ENCODE peak calls at places on chromosomes 16 and 17, in nine cellular contexts. J is H9; W is CD8-positive, alpha-beta memory T cell; Z is fibroblast of lung; P is CD4-positive, CD25-positive, alpha-beta regulatory T cell; H is tibial artery; D is upper lobe of right lung; K is neural progenitor cell; B is endodermal cell. C is an unnamed sample. For H3K9me3, the result is how much of the 10 kb centered on the place peaks cover.

GRCh38 chr16:67147437-67148140 is 3.2 kb downstream of the B3GNT9 start:
- DNase-seq in J (no peak), W (no peak), Z (no peak), P (no peak), H (no peak), D (no peak), K (no peak), B (no peak), C (no peak)

GRCh38 chr16:60605176-60605575 is 1431.1 kb downstream of the CDH8 start:
- DNase-seq in J (peak), W (no peak), Z (no peak), P (no peak), H (no peak), D (no peak), K (no peak), B (peak), C (no peak)

GRCh38 chr17:56798916-56799315 is 34.8 kb downstream of the C17orf67 start:
- DNase-seq in J (peak), W (no peak), Z (no peak), P (no peak), H (no peak), D (no peak), K (peak), B (peak), C (no peak)

GRCh38 chr17:30117548-30118155 is 1.0 kb downstream of the NSRP1 start:
- DNase-seq in J (no peak), W (no peak), Z (peak), P (no peak), H (no peak), D (no peak), K (no peak), B (no peak), C (no peak)

GRCh38 chr16:5516115-5516514 is 418.5 kb upstream of the EEF2KMT start:
- DNase-seq in J (no peak), W (no peak), Z (no peak), P (no peak), H (no peak), D (no peak), K (no peak), B (no peak), C (no peak)

GRCh38 chr17:61834610-61835009 is 28.7 kb downstream of the BRIP1 start:
- DNase-seq in J (no peak), W (no peak), Z (no peak), P (no peak), H (no peak), D (no peak), K (no peak), B (no peak), C (no peak)

GRCh38 chr17:7651097-7651958 is 602 bp downstream of the ATP1B2 start:
- DNase-seq in J (peak), W (no peak), Z (no peak), P (no peak), H (no peak), D (no peak), K (peak), B (no peak), C (no peak)

GRCh38 chr16:12089492-12090161 is 113.1 kb downstream of the SNX29 start:
- DNase-seq in J (peak), W (peak), Z (peak), P (peak), H (peak), D (peak), K (peak), B (peak), C (no peak)

GRCh38 chr17:19933221-19933620 is 44.4 kb downstream of the AKAP10 start:
- DNase-seq in J (no peak), W (no peak), Z (no peak), P (no peak), H (no peak), D (no peak), K (no peak), B (no peak), C (no peak)

GRCh38 chr17:38336838-38337237 is 6.9 kb downstream of the GPR179 start:
- DNase-seq in J (no peak), W (no peak), Z (no peak), P (no peak), H (no peak), D (no peak), K (no peak), B (no peak), C (no peak)

GRCh38 chr17:36657763-36658490 is 56.5 kb downstream of the MRM1 start:
- DNase-seq in J (peak), W (no peak), Z (no peak), P (no peak), H (peak), D (no peak), K (peak), B (peak), C (no peak)

GRCh38 chr17:66691644-66692500 is 143.0 kb upstream of the CACNG5 start:
- DNase-seq in J (peak), W (no peak), Z (peak), P (no peak), H (no peak), D (no peak), K (no peak), B (peak), C (no peak)

GRCh38 chr17:72392056-72393010 is 271.5 kb downstream of the SOX9 start:
- DNase-seq in J (no peak), W (no peak), Z (peak), P (no peak), H (no peak), D (no peak), K (no peak), B (no peak), C (no peak)

GRCh38 chr16:68617735-68618134 is 27.4 kb upstream of the CDH3 start:
- DNase-seq in J (no peak), W (no peak), Z (no peak), P (no peak), H (no peak), D (no peak), K (no peak), B (no peak), C (no peak)

GRCh38 chr17:964881-965280 is 14.7 kb downstream of the NXN start:
- DNase-seq in J (no peak), W (no peak), Z (no peak), P (no peak), H (no peak), D (no peak), K (peak), B (peak), C (no peak)

GRCh38 chr17:8105957-8106398 is 12.3 kb downstream of the ALOXE3 start:
- DNase-seq in J (no peak), W (no peak), Z (no peak), P (no peak), H (no peak), D (peak), K (no peak), B (no peak), C (no peak)

GRCh38 chr17:11608396-11608795 is 10.1 kb downstream of the DNAH9 start:
- DNase-seq in J (no peak), W (no peak), Z (no peak), P (no peak), H (peak), D (no peak), K (no peak), B (no peak), C (no peak)

GRCh38 chr17:22505660-22506059 is 813.3 kb downstream of the KCNJ18 start:
- DNase-seq in J (no peak), W (no peak), Z (no peak), P (no peak), H (no peak), D (no peak), K (no peak), B (no peak), C (no peak)
- H3K9me3 ChIP-seq in J (half or more), W (under half), Z (under half), P (under half), H (under half), D (under half), K (under half), B (half or more), C (under half)

GRCh38 chr16:35931722-35932121 is 2472.3 kb downstream of the TP53TG3F start:
- DNase-seq in J (no peak), W (no peak), Z (no peak), P (no peak), H (no peak), D (no peak), K (no peak), B (no peak), C (no peak)
- H3K9me3 ChIP-seq in J (half or more), W (under half), Z (under half), P (under half), H (under half), D (under half), K (half or more), B (half or more), C (under half)

GRCh38 chr16:31916056-31916488 is 42.5 kb downstream of the ZNF267 start:
- DNase-seq in J (no peak), W (no peak), Z (no peak), P (no peak), H (no peak), D (no peak), K (no peak), B (no peak), C (no peak)

DNA sequence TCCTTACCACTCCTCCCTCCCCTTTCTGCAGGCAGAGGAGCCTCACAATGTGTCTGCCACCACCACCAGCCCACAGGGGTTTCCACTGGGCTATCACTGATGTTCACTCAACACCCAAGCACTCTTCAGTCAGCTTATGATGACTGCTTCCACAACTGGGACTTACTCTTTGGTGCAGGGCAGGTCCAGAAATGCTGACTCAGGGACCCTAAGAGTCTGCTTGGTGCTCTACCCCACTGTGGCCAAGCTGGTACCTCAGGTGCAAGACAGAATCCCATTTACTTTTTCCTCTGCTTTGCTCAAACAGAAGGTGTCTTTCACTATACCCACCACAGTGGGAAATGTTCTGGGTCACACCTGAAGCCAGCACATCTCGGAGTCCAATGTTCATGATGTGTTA is 40.1 kb downstream of the ZNF267 start:
- DNase-seq in J (no peak), W (no peak), Z (no peak), P (no peak), H (no peak), D (no peak), K (no peak), B (no peak), C (no peak)
- H3K9me3 ChIP-seq in J (half or more), W (half or more), Z (under half), P (half or more), H (half or more), D (half or more), K (half or more), B (half or more), C (half or more)

GRCh38 chr17:62980842-62981241 is 14.8 kb downstream of the TANC2 start:
- DNase-seq in J (no peak), W (no peak), Z (no peak), P (no peak), H (no peak), D (no peak), K (no peak), B (no peak), C (no peak)
- H3K9me3 ChIP-seq in J (under half), W (under half), Z (under half), P (under half), H (under half), D (under half), K (under half), B (under half), C (under half)

DNA sequence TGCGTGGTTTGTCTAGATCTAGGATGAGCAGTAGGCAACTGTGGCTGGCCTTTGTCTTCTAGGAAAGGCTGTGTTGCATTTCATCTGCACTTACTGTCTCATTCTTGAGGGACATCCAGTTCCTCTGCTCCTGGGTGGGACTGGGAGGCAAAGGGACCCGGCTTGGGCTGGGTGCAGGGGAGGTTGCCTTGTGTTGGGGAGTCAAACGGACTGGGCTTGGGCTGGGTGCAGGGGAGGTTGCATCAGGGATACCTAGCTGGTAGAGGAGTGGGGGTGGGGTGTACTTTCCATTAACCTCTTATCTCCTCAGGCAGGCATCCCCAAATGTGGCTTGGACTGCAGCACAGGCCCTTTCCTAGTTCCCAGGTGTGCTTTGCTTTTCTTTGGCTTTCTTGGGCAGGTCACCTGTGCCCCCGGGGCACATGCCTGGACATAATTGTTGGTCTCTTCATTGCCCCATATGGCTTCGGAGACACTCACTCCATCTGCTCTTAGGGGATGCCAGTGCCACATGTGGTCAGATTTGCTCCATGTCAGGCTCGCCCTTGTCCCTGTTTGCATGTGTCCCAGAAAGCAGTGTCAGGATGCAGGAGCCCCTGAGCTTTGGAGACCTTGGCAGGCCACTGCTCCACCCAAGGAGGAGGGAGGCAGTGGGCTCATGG is 1682.9 kb downstream of the TP53TG3F start:
- DNase-seq in J (no peak), W (no peak), Z (no peak), P (no peak), H (no peak), D (no peak), K (no peak), B (no peak), C (no peak)
- H3K9me3 ChIP-seq in J (half or more), W (under half), Z (under half), P (under half), H (under half), D (under half), K (under half), B (half or more), C (under half)

GRCh38 chr16:35480988-35481387 is 2021.6 kb downstream of the TP53TG3F start:
- DNase-seq in J (no peak), W (no peak), Z (no peak), P (no peak), H (no peak), D (no peak), K (no peak), B (no peak), C (no peak)

GRCh38 chr16:35485915-35486314 is 2026.5 kb downstream of the TP53TG3F start:
- DNase-seq in J (no peak), W (no peak), Z (no peak), P (no peak), H (no peak), D (no peak), K (no peak), B (no peak), C (no peak)

DNA sequence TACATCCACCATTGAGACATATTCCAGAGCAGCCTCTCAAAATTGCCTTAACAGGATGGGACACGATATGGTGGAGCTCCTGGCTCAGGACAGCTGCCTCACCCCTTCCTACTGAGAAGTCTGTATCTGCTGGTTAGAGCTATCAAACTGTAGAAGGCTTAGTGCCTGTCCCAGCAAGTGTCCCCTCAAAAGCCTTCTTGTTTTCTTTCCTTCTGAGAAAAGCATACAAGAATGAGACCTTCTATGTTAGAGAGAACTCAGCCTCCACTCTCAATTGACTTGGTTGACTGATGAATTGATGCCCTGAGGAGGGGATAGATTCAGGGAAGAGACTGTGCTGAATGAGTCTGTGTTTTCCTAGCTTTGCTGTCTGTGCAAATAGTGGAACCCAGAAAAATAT is 2020.9 kb downstream of the TP53TG3F start:
- DNase-seq in J (no peak), W (no peak), Z (no peak), P (no peak), H (no peak), D (no peak), K (no peak), B (no peak), C (no peak)
- H3K9me3 ChIP-seq in J (half or more), W (under half), Z (under half), P (under half), H (under half), D (under half), K (under half), B (half or more), C (under half)

DNA sequence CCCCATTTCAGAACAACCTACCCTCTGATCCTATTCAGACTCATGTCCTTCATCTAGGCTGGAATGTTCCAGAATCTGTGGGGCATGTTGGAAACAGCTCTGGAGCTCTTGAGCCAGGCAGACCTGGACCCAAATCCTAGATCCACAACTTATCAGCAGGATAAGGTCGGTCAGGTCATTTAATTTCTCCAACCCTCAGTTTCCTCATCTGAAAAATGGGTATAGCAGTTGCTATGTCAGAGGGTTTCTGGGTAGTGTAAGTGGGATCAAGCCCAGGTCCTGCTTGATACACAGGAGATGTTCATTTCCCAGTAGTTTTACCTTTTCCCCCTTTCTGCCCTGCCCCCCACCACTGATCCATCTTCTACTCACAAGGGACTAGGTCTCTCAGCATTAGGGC is 12.0 kb downstream of the SLC6A2 start:
- DNase-seq in J (no peak), W (no peak), Z (no peak), P (no peak), H (no peak), D (no peak), K (no peak), B (no peak), C (no peak)
- H3K9me3 ChIP-seq in J (under half), W (under half), Z (under half), P (under half), H (under half), D (under half), K (under half), B (under half), C (under half)

GRCh38 chr17:3316836-3317235 is 18.7 kb upstream of the OR3A1 start:
- DNase-seq in J (no peak), W (no peak), Z (no peak), P (no peak), H (no peak), D (no peak), K (no peak), B (no peak), C (no peak)
- H3K9me3 ChIP-seq in J (half or more), W (under half), Z (under half), P (under half), H (under half), D (under half), K (under half), B (under half), C (under half)

GRCh38 chr16:35797811-35798210 is 2338.4 kb downstream of the TP53TG3F start:
- DNase-seq in J (no peak), W (no peak), Z (no peak), P (no peak), H (no peak), D (no peak), K (no peak), B (no peak), C (no peak)

GRCh38 chr16:35795361-35796029 is 2336.1 kb downstream of the TP53TG3F start:
- DNase-seq in J (no peak), W (no peak), Z (no peak), P (no peak), H (no peak), D (peak), K (no peak), B (no peak), C (no peak)

DNA sequence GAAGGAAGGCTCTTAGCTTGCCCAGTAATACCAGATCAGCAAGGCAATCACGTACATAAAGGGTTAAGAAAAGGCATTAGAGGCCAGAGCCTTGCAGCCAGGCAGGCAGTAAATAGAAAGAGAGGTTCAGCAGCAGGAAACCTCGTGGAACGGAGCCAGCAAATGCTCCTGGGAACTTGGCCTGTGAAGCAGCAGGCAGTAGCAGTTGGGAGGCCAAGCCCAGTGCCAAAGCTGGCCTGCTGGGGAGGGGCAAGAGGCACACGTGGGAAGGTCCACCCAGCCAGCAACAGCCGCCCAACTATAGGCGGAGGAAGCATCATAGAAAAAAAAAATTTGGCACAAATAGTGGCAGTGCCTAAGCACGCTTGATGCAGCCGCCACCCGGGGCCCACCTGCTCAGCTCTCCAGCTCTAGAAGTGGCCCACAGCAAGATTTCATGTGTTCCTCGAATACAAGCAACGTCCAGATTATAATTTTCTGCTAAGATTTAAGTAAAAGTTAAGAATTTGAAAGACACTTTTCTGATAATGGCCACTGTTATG is 2339.5 kb downstream of the TP53TG3F start:
- DNase-seq in J (no peak), W (no peak), Z (no peak), P (no peak), H (no peak), D (peak), K (no peak), B (no peak), C (no peak)
- H3K9me3 ChIP-seq in J (half or more), W (under half), Z (under half), P (under half), H (under half), D (under half), K (under half), B (half or more), C (under half)

C was measured in T-helper 17 cell.